ENCODE peak calls at places on chromosome 5, in eight cellular contexts. J is lung microvascular endothelial cell; O is A549; Z is LoVo; C is islet precursor cell; F is naive thymus-derived CD8-positive, alpha-beta T cell; T is stomach; X is left lung. W is an unnamed sample.

GRCh38 chr5:143361438-143361837 is 42.0 kb downstream of the NR3C1 start:
- DNase-seq in C (no peak), F (no peak), Z (no peak), O (no peak), T (no peak), X (no peak), J (no peak), W (no peak)

GRCh38 chr5:138466058-138466899 is 1.0 kb downstream of the EGR1 start:
- DNase-seq in C (peak), J (peak), X (no peak), Z (no peak), T (peak), F (no peak), O (peak), W (peak)

GRCh38 chr5:57298985-57299491 is 125.2 kb downstream of the GPBP1 start:
- DNase-seq in Z (peak), X (no peak), O (peak), T (no peak), F (no peak), C (peak), J (peak), W (peak)

GRCh38 chr5:16888694-16889124 is 47.4 kb downstream of the MYO10 start:
- DNase-seq in J (peak), C (no peak), O (peak), X (no peak), Z (peak), T (no peak), F (no peak), W (peak)

GRCh38 chr5:151740336-151740942 is 18.0 kb downstream of the ATOX1 start:
- DNase-seq in F (peak), Z (peak), T (peak), O (peak), C (peak), X (peak), J (peak), W (peak)

GRCh38 chr5:63055421-63055820 is 476.8 kb downstream of the LRRC70 start:
- DNase-seq in X (no peak), J (no peak), F (no peak), O (peak), C (peak), T (no peak), Z (peak), W (peak)

GRCh38 chr5:153770066-153770465 is 268.6 kb downstream of the FAM114A2 start:
- DNase-seq in J (no peak), C (no peak), Z (no peak), O (no peak), F (no peak), T (no peak), X (no peak), W (no peak)

GRCh38 chr5:133234911-133235310 is 183.1 kb downstream of the HSPA4 start:
- DNase-seq in O (no peak), Z (no peak), C (no peak), X (no peak), J (no peak), T (no peak), F (no peak), W (no peak)

GRCh38 chr5:139391570-139392323 is 2.0 kb upstream of the MZB1 start:
- DNase-seq in F (no peak), X (no peak), J (no peak), C (no peak), O (peak), T (no peak), Z (peak), W (peak)

GRCh38 chr5:9977070-9977469 is 272.6 kb downstream of the ATPSCKMT start:
- DNase-seq in X (peak), F (no peak), O (no peak), J (no peak), T (no peak), C (no peak), Z (no peak), W (no peak)

GRCh38 chr5:133944263-133945230 is 23.9 kb downstream of the C5orf15 start:
- DNase-seq in C (peak), X (no peak), T (peak), F (peak), O (peak), J (peak), Z (peak), W (peak)

GRCh38 chr5:3590967-3591900 is 4.4 kb upstream of the IRX1 start:
- DNase-seq in C (no peak), T (no peak), O (no peak), X (no peak), J (no peak), Z (no peak), F (no peak), W (no peak)

GRCh38 chr5:81393783-81394718 is at the start of gene ACOT12:
- DNase-seq in T (no peak), X (no peak), F (no peak), C (peak), O (peak), J (peak), Z (no peak), W (peak)

GRCh38 chr5:39093351-39093749 is 19.2 kb upstream of the RICTOR start:
- DNase-seq in X (no peak), Z (no peak), O (no peak), J (no peak), T (no peak), C (no peak), F (no peak), W (no peak)